ENCODE peak calls at places on chromosome 3, in seven cellular contexts. Z, F, V, U, C, X and B are unnamed samples.
A peak's percentile ranks its signal among the peaks of the same experiment; 100 is the strongest.

GRCh38 chr3:8816106-8816505 is 46.7 kb upstream of the OXTR start:
- DNase-seq in Z (no peak), F (no peak), V (no peak), U (no peak), C (no peak), X (no peak), B (no peak)

GRCh38 chr3:134075568-134075825 is 45.8 kb upstream of the SLCO2A1 start:
- DNase-seq in Z (no peak), F (no peak), V (no peak), U (no peak), C (no peak), X (no peak), B (no peak)

GRCh38 chr3:33777996-33778395 is 20.4 kb upstream of the PDCD6IP start:
- DNase-seq in Z (no peak), F (no peak), V (no peak), U (no peak), C (no peak), X (no peak), B (no peak)

GRCh38 chr3:88032245-88032644 is 26.6 kb downstream of the CGGBP1 start:
- DNase-seq in Z (no peak), F (peak; percentile 7), V (no peak), U (no peak), C (no peak), X (no peak), B (no peak)

GRCh38 chr3:140360332-140360731 is 317.5 kb upstream of the TRIM42 start:
- DNase-seq in Z (no peak), F (no peak), V (no peak), U (no peak), C (no peak), X (no peak), B (no peak)

GRCh38 chr3:42680806-42681205 is 4.5 kb upstream of the KLHL40 start:
- DNase-seq in Z (no peak), F (no peak), V (no peak), U (no peak), C (no peak), X (no peak), B (no peak)

GRCh38 chr3:17301271-17301670 is 416.5 kb downstream of the PLCL2 start:
- DNase-seq in Z (no peak), F (no peak), V (no peak), U (no peak), C (no peak), X (no peak), B (peak; percentile 34)

GRCh38 chr3:179933079-179933478 is 103.7 kb downstream of the PEX5L start:
- DNase-seq in Z (no peak), F (no peak), V (no peak), U (no peak), C (no peak), X (no peak), B (no peak)

GRCh38 chr3:126955004-126955790 is 27.7 kb upstream of the PLXNA1 start:
- DNase-seq in Z (peak; percentile 7), F (no peak), V (no peak), U (no peak), C (no peak), X (peak; percentile 36), B (no peak)

GRCh38 chr3:195221015-195221853 is 49.7 kb downstream of the XXYLT1 start:
- DNase-seq in Z (peak; percentile 40), F (peak; percentile 32), V (no peak), U (no peak), C (peak; percentile 43), X (no peak), B (peak; percentile 82)

GRCh38 chr3:156417733-156418132 is 137.2 kb downstream of the SSR3 start:
- DNase-seq in Z (no peak), F (no peak), V (no peak), U (no peak), C (no peak), X (no peak), B (no peak)

GRCh38 chr3:170740726-170741591 is 129.0 kb downstream of the RPL22L1 start:
- DNase-seq in Z (peak; percentile 46), F (peak; percentile 89), V (no peak), U (peak; percentile 28), C (peak; percentile 82), X (no peak), B (peak; percentile 56)

GRCh38 chr3:184523825-184524615 is 37.6 kb upstream of the EPHB3 start:
- DNase-seq in Z (no peak), F (peak; percentile 46), V (no peak), U (peak; percentile 28), C (peak; percentile 92), X (no peak), B (peak; percentile 31)

GRCh38 chr3:187473778-187474406 is 105.7 kb downstream of the RTP4 start:
- DNase-seq in Z (no peak), F (no peak), V (no peak), U (no peak), C (no peak), X (no peak), B (no peak)

GRCh38 chr3:132773071-132773619 is 50.9 kb upstream of the NPHP3 start:
- DNase-seq in Z (no peak), F (no peak), V (no peak), U (no peak), C (peak; percentile 9), X (no peak), B (no peak)

GRCh38 chr3:135229018-135229495 is 434.0 kb downstream of the EPHB1 start:
- DNase-seq in Z (peak; percentile 48), F (no peak), V (no peak), U (no peak), C (no peak), X (peak; percentile 6), B (no peak)

GRCh38 chr3:159824341-159824740 is 164.3 kb upstream of the IL12A start:
- DNase-seq in Z (peak; percentile 30), F (peak; percentile 77), V (no peak), U (peak; percentile 82), C (peak; percentile 90), X (no peak), B (no peak)